ENCODE peak calls at places on chromosomes 7 and 10, in six cellular contexts. One of them, this sample, is unnamed.

GRCh38 chr10:1047937-1048336 is 982 bp downstream of the IDI1 start:
- DNase-seq in HCT116: no peak
- DNase-seq in T-helper 17 cell: no peak
- DNase-seq in midbrain: peak
- DNase-seq in left cardiac atrium: no peak
- DNase-seq in NCI-H524: peak
- DNase-seq in this sample: no peak

GRCh38 chr7:91398341-91398740 is 134.1 kb downstream of the FZD1 start:
- DNase-seq in HCT116: no peak
- DNase-seq in T-helper 17 cell: no peak
- DNase-seq in midbrain: no peak
- DNase-seq in left cardiac atrium: no peak
- DNase-seq in NCI-H524: no peak
- DNase-seq in this sample: no peak

GRCh38 chr7:21543528-21544302 is 876 bp downstream of the DNAH11 start:
- DNase-seq in HCT116: no peak
- DNase-seq in T-helper 17 cell: no peak
- DNase-seq in midbrain: no peak
- DNase-seq in left cardiac atrium: no peak
- DNase-seq in NCI-H524: peak
- DNase-seq in this sample: no peak

GRCh38 chr10:34119456-34119855 is 695.6 kb downstream of the PARD3 start:
- DNase-seq in HCT116: no peak
- DNase-seq in T-helper 17 cell: no peak
- DNase-seq in midbrain: no peak
- DNase-seq in left cardiac atrium: no peak
- DNase-seq in NCI-H524: no peak
- DNase-seq in this sample: no peak

GRCh38 chr10:29381230-29381563 is 92.3 kb downstream of the LYZL1 start:
- DNase-seq in HCT116: no peak
- DNase-seq in T-helper 17 cell: no peak
- DNase-seq in midbrain: no peak
- DNase-seq in left cardiac atrium: no peak
- DNase-seq in NCI-H524: no peak
- DNase-seq in this sample: peak

GRCh38 chr7:50304911-50305621 is 550 bp downstream of the IKZF1 start:
- DNase-seq in HCT116: no peak
- DNase-seq in T-helper 17 cell: peak
- DNase-seq in midbrain: no peak
- DNase-seq in left cardiac atrium: no peak
- DNase-seq in NCI-H524: peak
- DNase-seq in this sample: no peak

GRCh38 chr10:118669020-118669766 is 73.7 kb upstream of the PRLHR start:
- DNase-seq in HCT116: no peak
- DNase-seq in T-helper 17 cell: no peak
- DNase-seq in midbrain: peak
- DNase-seq in left cardiac atrium: no peak
- DNase-seq in NCI-H524: peak
- DNase-seq in this sample: peak

GRCh38 chr7:12803542-12803941 is 116.1 kb downstream of the ARL4A start:
- DNase-seq in HCT116: no peak
- DNase-seq in T-helper 17 cell: no peak
- DNase-seq in midbrain: no peak
- DNase-seq in left cardiac atrium: no peak
- DNase-seq in NCI-H524: no peak
- DNase-seq in this sample: no peak

GRCh38 chr7:133650487-133651292 is 397.8 kb downstream of the EXOC4 start:
- DNase-seq in HCT116: no peak
- DNase-seq in T-helper 17 cell: no peak
- DNase-seq in midbrain: no peak
- DNase-seq in left cardiac atrium: no peak
- DNase-seq in NCI-H524: no peak
- DNase-seq in this sample: no peak

GRCh38 chr7:24715171-24715570 is 42.1 kb downstream of the GSDME start:
- DNase-seq in HCT116: no peak
- DNase-seq in T-helper 17 cell: no peak
- DNase-seq in midbrain: no peak
- DNase-seq in left cardiac atrium: no peak
- DNase-seq in NCI-H524: no peak
- DNase-seq in this sample: no peak

GRCh38 chr7:66921396-66921917 is 432 bp downstream of the TMEM248 start:
- DNase-seq in HCT116: no peak
- DNase-seq in T-helper 17 cell: peak
- DNase-seq in midbrain: no peak
- DNase-seq in left cardiac atrium: peak
- DNase-seq in NCI-H524: peak
- DNase-seq in this sample: peak

GRCh38 chr10:28179490-28180099 is 123.3 kb downstream of the MPP7 start:
- DNase-seq in HCT116: peak
- DNase-seq in T-helper 17 cell: peak
- DNase-seq in midbrain: peak
- DNase-seq in left cardiac atrium: no peak
- DNase-seq in NCI-H524: peak
- DNase-seq in this sample: peak

This sample was measured in cerebellar cortex.